ENCODE peak calls at places on chromosomes 3 and 15, in seven cellular contexts. Z is CD8-positive, alpha-beta memory T cell; B is aorta; M is IMR-90; U is mammary epithelial cell; K is cardiac muscle cell; R is left ventricle myocardium inferior. A is an unnamed sample. For H3K4me1, the result is how much of the 10 kb centered on the place peaks cover.

GRCh38 chr3:31922962-31923361 is 58.1 kb downstream of the OSBPL10 start:
- DNase-seq in K (no peak), M (no peak), B (no peak), U (no peak), Z (no peak), R (no peak), A (no peak)

GRCh38 chr3:12054245-12054644 is 50.1 kb downstream of the SYN2 start:
- DNase-seq in M (no peak), R (no peak), U (no peak), B (no peak), Z (no peak), K (no peak), A (no peak)

GRCh38 chr3:62134061-62134496 is 239.3 kb downstream of the FEZF2 start:
- DNase-seq in U (no peak), R (peak), Z (no peak), B (no peak), M (peak), K (peak), A (no peak)

GRCh38 chr3:98986073-98986472 is 84.6 kb upstream of the DCBLD2 start:
- DNase-seq in U (peak), Z (no peak), B (no peak), M (peak), K (peak), R (no peak), A (no peak)

GRCh38 chr15:41284425-41285177 is 47.8 kb downstream of the OIP5 start:
- DNase-seq in U (peak), K (peak), Z (peak), M (no peak), R (no peak), B (no peak), A (peak)

GRCh38 chr15:90893175-90894090 is 9.1 kb downstream of the FES start:
- DNase-seq in Z (no peak), B (no peak), U (no peak), M (no peak), K (no peak), R (no peak), A (no peak)

GRCh38 chr3:65689436-65689835 is 349.3 kb downstream of the MAGI1 start:
- DNase-seq in M (no peak), K (no peak), B (no peak), U (no peak), R (no peak), Z (no peak), A (no peak)

GRCh38 chr3:46538803-46539442 is 27.2 kb downstream of the LRRC2 start:
- DNase-seq in K (peak), Z (peak), R (peak), U (no peak), B (no peak), M (peak), A (peak)

GRCh38 chr3:131972550-131972949 is 62.3 kb downstream of the CPNE4 start:
- DNase-seq in U (no peak), B (no peak), Z (no peak), M (no peak), R (no peak), K (peak), A (no peak)

GRCh38 chr15:63481105-63481810 is 23.1 kb upstream of the USP3 start:
- DNase-seq in B (no peak), K (no peak), M (peak), Z (no peak), U (peak), R (no peak), A (no peak)

GRCh38 chr3:128282392-128283196 is 129.3 kb downstream of the EEFSEC start:
- DNase-seq in B (peak), U (no peak), Z (no peak), K (peak), M (peak), R (peak), A (no peak)

GRCh38 chr3:16670191-16670590 is 65.0 kb upstream of the DAZL start:
- DNase-seq in R (no peak), M (no peak), Z (no peak), U (no peak), K (no peak), B (no peak), A (no peak)

GRCh38 chr3:187286467-187287059 is 5.0 kb downstream of the MASP1 start:
- DNase-seq in K (peak), B (no peak), R (no peak), M (peak), U (no peak), Z (no peak), A (no peak)

GRCh38 chr3:172808969-172809546 is 58.5 kb downstream of the ECT2 start:
- DNase-seq in R (no peak), M (peak), K (peak), Z (no peak), U (peak), B (no peak), A (peak)

GRCh38 chr3:191051037-191051436 is 148.0 kb upstream of the OSTN start:
- DNase-seq in U (peak), K (peak), M (peak), R (no peak), B (no peak), Z (no peak), A (no peak)

GRCh38 chr3:71132995-71133730 is 450.4 kb downstream of the FOXP1 start:
- DNase-seq in Z (no peak), M (no peak), K (no peak), U (no peak), B (no peak), R (no peak), A (no peak)

GRCh38 chr3:194273396-194274310 is 77.5 kb downstream of the CPN2 start:
- DNase-seq in B (peak), U (no peak), K (no peak), R (no peak), Z (no peak), M (no peak), A (no peak)

GRCh38 chr3:112199622-112200316 is 66.7 kb upstream of the GCSAM start:
- DNase-seq in Z (no peak), U (peak), R (no peak), K (no peak), B (no peak), M (peak), A (no peak)

GRCh38 chr3:160226026-160226739 is 961 bp downstream of the C3orf80 start:
- DNase-seq in K (no peak), B (no peak), U (no peak), M (no peak), R (no peak), Z (no peak), A (no peak)

GRCh38 chr3:15269091-15269989 is 63.0 kb downstream of the SH3BP5 start:
- DNase-seq in R (peak), Z (peak), K (peak), M (peak), B (peak), U (peak), A (peak)

GRCh38 chr15:101267320-101268104 is 9.8 kb downstream of the SELENOS start:
- DNase-seq in B (peak), M (peak), U (peak), Z (no peak), K (peak), R (no peak), A (no peak)

GRCh38 chr3:110414851-110415250 is 656.8 kb upstream of the NECTIN3 start:
- DNase-seq in B (no peak), M (peak), Z (no peak), K (peak), R (no peak), U (peak), A (no peak)

GRCh38 chr3:197216914-197217313 is 81.5 kb downstream of the DLG1 start:
- DNase-seq in R (no peak), M (peak), B (no peak), K (no peak), Z (no peak), U (no peak), A (no peak)

GRCh38 chr3:30602946-30603345 is 3.5 kb upstream of the TGFBR2 start:
- DNase-seq in K (no peak), R (no peak), U (no peak), Z (no peak), B (no peak), M (no peak), A (peak)

GRCh38 chr3:30605706-30606300 is 598 bp upstream of the TGFBR2 start:
- DNase-seq in K (no peak), M (no peak), U (peak), B (no peak), R (no peak), Z (no peak), A (no peak)

GRCh38 chr3:30605005-30605404 is 1.4 kb upstream of the TGFBR2 start:
- DNase-seq in Z (no peak), U (no peak), R (no peak), M (no peak), K (no peak), B (no peak), A (no peak)

GRCh38 chr3:30604091-30604490 is 2.3 kb upstream of the TGFBR2 start:
- DNase-seq in K (no peak), U (no peak), Z (no peak), B (no peak), R (no peak), M (peak), A (peak)

DNA sequence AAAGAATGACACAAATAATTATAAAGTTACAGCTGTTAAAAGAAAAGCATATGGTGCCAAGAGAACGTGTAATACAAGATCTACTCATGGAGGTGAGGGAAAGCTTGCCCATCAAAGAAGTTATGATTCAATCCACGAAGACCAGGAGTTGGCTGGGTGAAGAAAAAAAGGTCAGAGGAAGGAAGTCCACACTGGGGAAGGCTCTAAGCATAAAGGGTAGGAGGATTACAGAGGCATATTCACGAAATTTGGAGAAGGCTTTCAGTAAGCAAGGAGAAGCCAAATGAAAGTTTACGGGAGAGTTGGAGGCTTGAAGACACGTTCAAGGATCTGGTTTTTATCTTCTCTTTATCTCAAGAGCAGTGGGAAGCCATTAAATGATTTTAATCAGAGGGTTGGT is 1.8 kb upstream of the TGFBR2 start:
- DNase-seq in B (no peak), U (no peak), Z (no peak), M (no peak), K (no peak), R (no peak), A (no peak)
- H3K4me1 ChIP-seq in B (under half), U (under half), Z (under half), M (under half), K (under half), R (half or more), A (under half)

GRCh38 chr3:134407247-134407640 is 33.0 kb upstream of the AMOTL2 start:
- DNase-seq in B (no peak), K (peak), M (peak), R (no peak), Z (no peak), U (no peak), A (no peak)

GRCh38 chr3:134409041-134409440 is 34.8 kb upstream of the AMOTL2 start:
- DNase-seq in M (no peak), B (no peak), K (no peak), R (no peak), Z (no peak), U (no peak), A (no peak)

GRCh38 chr3:134404366-134404885 is 30.2 kb upstream of the AMOTL2 start:
- DNase-seq in K (no peak), Z (no peak), B (no peak), M (no peak), R (no peak), U (no peak), A (no peak)

DNA sequence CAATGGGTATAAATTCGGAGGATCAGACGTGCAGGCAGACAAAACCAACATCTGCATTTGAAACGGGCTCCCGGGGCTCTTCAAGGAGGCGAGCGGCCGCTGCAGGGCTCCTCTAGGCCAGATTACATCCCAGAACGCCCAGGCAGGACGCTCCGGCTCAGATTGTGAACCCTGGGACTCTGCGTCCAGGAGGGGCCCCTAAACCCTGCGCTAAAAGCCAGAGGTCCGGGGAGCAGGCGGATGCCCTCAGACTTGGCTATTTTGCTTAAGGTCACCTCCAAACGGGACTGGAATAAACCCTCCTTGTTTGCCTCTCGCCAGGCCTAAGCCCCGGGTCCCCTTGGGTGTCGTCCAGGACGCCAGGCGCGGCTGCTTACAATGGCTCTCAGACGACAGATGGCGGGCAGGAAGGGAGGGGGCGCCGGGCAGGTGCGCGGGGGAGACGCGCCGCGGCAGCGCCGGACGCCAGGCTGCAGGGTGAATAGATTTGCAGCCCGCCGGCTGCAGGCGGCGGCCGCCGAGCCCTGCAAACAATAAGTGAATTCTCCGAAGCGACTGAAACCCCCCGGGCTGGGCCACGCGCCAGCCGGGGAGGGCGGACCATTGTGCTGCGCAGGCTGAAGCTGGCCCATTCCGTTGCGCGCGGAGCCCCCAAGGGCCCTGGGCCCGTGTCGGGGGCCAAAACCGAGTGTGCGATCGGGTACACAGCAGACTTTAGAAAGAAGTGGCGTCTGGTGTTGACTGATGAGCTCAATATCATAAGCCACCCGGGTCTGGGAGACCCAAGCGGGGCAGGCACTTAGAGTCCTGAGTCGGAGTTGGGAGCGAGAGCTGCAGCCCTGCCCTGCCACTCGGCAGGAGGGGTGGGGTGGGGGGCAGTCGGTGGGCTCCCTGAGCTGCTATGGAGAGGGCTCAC is 32.3 kb upstream of the AMOTL2 start:
- DNase-seq in U (no peak), M (no peak), Z (no peak), K (peak), R (peak), B (peak), A (no peak)
- H3K4me3 ChIP-seq in U (no peak), M (peak), Z (no peak), K (peak), R (peak), B (peak), A (no peak)

GRCh38 chr15:31364301-31365031 is 37.8 kb downstream of the KLF13 start:
- DNase-seq in K (no peak), B (no peak), U (peak), R (peak), M (no peak), Z (no peak), A (no peak)
- H3K27ac ChIP-seq in K (peak), B (no peak), U (peak), R (peak), M (no peak), Z (peak), A (peak)

GRCh38 chr15:31353931-31354330 is 27.3 kb downstream of the KLF13 start:
- DNase-seq in R (peak), B (no peak), M (no peak), Z (no peak), U (no peak), K (peak), A (no peak)
- H3K4me1 ChIP-seq in R (half or more), B (under half), M (under half), Z (half or more), U (under half), K (half or more), A (half or more)

GRCh38 chr15:85584791-85585360 is 204.5 kb downstream of the AKAP13 start:
- DNase-seq in K (no peak), B (no peak), U (no peak), M (no peak), Z (no peak), R (no peak), A (no peak)
- H3K4me3 ChIP-seq in K (no peak), B (no peak), U (no peak), M (no peak), Z (no peak), R (peak), A (peak)

DNA sequence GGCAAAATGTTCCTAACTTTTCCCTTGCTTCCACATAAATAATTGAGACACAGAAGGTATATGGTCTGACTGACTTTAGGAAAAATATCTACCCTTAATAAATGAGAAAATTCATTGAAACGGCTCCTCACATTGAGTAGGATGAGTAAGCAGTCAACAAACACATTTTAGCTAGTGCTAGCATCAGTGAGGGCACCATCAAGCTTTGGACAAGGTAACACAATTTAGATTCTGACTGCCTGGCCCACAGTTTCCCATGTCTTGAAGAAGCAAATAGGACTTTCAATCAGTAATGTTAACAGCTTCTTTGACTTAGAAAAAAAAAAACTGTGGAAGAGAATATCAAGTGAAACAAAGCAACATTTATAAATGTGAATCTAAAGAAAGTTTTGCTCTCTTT is 70.1 kb upstream of the MBNL1 start:
- DNase-seq in M (no peak), Z (no peak), R (no peak), U (no peak), B (no peak), K (no peak), A (no peak)
- H3K27ac ChIP-seq in M (no peak), Z (peak), R (peak), U (no peak), B (no peak), K (no peak), A (peak)

GRCh38 chr15:35376701-35377100 is 169.3 kb downstream of the DPH6 start:
- DNase-seq in M (peak), Z (no peak), U (no peak), B (no peak), K (no peak), R (no peak), A (no peak)
- H3K4me1 ChIP-seq in M (under half), Z (under half), U (under half), B (under half), K (under half), R (under half), A (under half)

DNA sequence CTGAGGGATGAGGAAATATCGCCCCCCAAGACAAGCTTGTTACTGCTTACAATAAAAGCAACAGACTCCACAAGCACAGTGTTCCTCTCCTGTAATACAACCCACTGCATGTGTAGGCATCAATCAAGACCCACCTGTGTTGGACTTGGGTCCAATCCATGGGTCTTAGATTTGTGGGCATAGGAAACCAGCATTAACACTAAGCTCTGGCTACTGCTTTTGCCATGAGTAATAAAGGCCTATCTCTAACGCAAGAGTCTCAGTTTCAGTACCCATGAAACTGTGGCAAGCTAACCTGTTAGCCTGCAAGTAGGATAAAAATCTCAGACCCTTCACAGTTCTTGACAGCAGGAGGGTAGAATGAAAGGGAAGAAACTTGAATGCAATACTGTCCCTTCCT is 5.2 kb upstream of the EIF1B start:
- DNase-seq in R (no peak), B (no peak), U (no peak), K (no peak), M (no peak), Z (no peak), A (no peak)
- H3K4me3 ChIP-seq in R (no peak), B (no peak), U (no peak), K (no peak), M (no peak), Z (no peak), A (no peak)

DNA sequence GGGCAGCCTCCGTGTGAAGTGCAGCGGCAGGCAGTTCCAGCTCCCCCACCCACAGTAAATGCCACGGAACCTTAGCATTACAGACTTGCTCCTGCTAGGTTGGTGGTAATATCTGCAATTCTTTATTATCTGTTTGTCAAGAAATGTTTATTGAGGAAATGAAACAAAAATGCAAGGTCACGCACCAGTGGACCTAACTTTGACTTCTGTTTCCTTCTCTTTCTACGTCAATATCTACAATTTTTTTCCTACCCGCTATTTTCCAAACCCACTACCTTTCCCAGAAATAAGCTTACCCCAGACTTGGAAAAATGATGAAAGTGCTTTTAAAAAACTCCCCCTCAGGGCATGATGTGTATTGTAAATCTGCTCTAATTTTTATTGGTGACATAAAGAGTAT is 18.9 kb downstream of the ILDR1 start:
- DNase-seq in U (no peak), Z (no peak), R (no peak), K (no peak), M (no peak), B (no peak), A (no peak)
- H3K27ac ChIP-seq in U (peak), Z (no peak), R (no peak), K (no peak), M (no peak), B (no peak), A (no peak)